ENCODE peak calls at places on chromosome 6, in seven cellular contexts. T is heart left ventricle; R is GM12878; W is CD8-positive, alpha-beta T cell; L is lower lobe of right lung; F is mesenchymal stem cell; M is PC-3. I is an unnamed sample. For H3K36me3, the result is how much of the 10 kb centered on the place peaks cover.

GRCh38 chr6:149680490-149680889 is 32.0 kb upstream of the KATNA1 start:
- DNase-seq in L (no peak), M (no peak), W (no peak), T (no peak), R (no peak), F (no peak), I (no peak)

GRCh38 chr6:145034664-145035063 is 700.7 kb downstream of the EPM2A start:
- DNase-seq in T (no peak), M (no peak), L (no peak), W (no peak), F (peak), R (no peak), I (no peak)

GRCh38 chr6:26243742-26244141 is 121.3 kb upstream of the BTN3A2 start:
- DNase-seq in R (no peak), M (peak), T (no peak), F (no peak), W (no peak), L (no peak), I (no peak)

GRCh38 chr6:138647006-138647405 is 126.6 kb upstream of the CCDC28A start:
- DNase-seq in T (no peak), R (no peak), M (no peak), L (no peak), W (no peak), F (no peak), I (no peak)

GRCh38 chr6:156698239-156699016 is 78.8 kb upstream of the ARID1B start:
- DNase-seq in M (no peak), F (no peak), W (no peak), T (no peak), L (no peak), R (peak), I (no peak)

GRCh38 chr6:56911847-56912246 is 43.1 kb upstream of the BEND6 start:
- DNase-seq in L (no peak), F (peak), M (peak), R (no peak), T (no peak), W (no peak), I (no peak)

GRCh38 chr6:107713214-107713962 is 110.7 kb downstream of the SCML4 start:
- DNase-seq in L (no peak), F (no peak), T (no peak), M (no peak), R (no peak), W (peak), I (no peak)

GRCh38 chr6:135481786-135482369 is 15.7 kb downstream of the AHI1 start:
- DNase-seq in W (no peak), R (no peak), T (no peak), L (no peak), M (no peak), F (peak), I (no peak)

GRCh38 chr6:49915035-49915434 is 48.7 kb upstream of the CRISP1 start:
- DNase-seq in W (no peak), M (no peak), L (no peak), T (peak), R (no peak), F (no peak), I (no peak)

DNA sequence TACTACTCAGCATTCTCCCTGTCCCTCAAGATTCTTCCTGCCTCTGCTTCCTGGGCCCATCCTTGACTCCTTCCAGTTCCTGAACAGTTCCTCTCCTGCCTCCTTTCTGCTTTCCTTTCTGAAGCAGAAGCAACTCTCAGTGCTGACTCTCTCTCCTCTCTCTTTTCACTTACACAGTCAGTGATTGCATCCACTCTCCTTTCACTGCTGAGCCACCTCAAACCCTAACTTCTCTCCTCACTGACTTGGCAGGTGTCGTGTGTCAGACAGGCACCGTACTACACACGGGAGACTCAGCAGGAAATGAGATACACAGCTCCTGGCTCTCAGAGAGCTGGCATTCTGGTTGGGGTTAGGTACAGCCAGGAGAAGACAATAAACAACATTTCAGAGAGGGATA is 5.6 kb downstream of the ABHD16A start:
- DNase-seq in W (no peak), M (no peak), T (no peak), F (no peak), L (no peak), R (no peak), I (no peak)
- H3K36me3 ChIP-seq in W (under half), M (under half), T (half or more), F (under half), L (half or more), R (under half), I (half or more)

GRCh38 chr6:79711167-79711566 is 80.0 kb downstream of the SH3BGRL2 start:
- DNase-seq in F (no peak), R (no peak), L (no peak), M (no peak), W (no peak), T (no peak), I (no peak)

GRCh38 chr6:79708094-79708791 is 77.1 kb downstream of the SH3BGRL2 start:
- DNase-seq in F (no peak), T (no peak), R (no peak), L (no peak), M (no peak), W (no peak), I (no peak)

GRCh38 chr6:79712616-79713015 is 81.5 kb downstream of the SH3BGRL2 start:
- DNase-seq in L (no peak), F (no peak), T (no peak), M (no peak), W (no peak), R (no peak), I (no peak)

GRCh38 chr6:79712144-79712543 is 81.0 kb downstream of the SH3BGRL2 start:
- DNase-seq in F (no peak), T (no peak), M (no peak), R (no peak), W (no peak), L (no peak), I (no peak)

DNA sequence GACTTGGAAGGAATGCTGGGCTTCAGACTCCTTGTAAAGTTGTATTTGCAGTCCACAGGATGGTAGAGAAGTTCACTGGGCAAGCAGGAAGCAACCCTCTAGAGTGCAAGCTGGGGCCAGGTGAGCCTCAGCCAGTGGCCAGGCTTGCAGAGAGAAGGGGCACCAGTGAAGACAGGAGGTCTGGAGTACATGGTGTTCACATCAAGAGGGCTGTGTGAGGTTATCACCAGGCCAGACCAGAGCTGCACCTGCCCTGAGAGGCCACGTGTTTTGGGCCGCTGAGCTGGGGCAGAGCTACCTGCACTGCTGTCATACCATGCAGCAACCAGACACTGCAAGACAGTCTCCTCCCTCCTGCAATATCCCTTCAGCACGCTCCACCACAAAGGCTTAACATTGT is 79.0 kb downstream of the SH3BGRL2 start:
- DNase-seq in F (no peak), R (no peak), M (no peak), L (no peak), W (no peak), T (no peak), I (no peak)
- H3K36me3 ChIP-seq in F (under half), R (under half), M (under half), L (under half), W (under half), T (under half), I (under half)

DNA sequence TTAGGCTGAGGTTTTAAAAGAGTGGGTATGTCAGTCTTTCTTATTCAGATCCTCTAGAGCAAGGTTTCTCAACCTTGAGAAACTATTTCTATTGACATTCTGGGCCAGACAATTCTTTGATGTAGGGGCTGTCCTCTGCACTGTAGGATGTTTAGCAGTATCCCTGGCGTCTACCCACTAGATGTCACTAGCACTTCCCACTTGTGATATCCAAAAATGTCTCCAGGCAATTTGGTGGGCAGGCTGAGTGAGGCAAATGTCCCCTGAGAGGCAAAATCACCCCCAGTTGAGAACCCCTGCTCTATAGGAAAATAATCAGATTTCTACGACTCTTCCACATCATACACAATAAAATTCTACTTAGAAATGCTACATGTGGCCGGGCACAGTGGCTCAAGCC is 7.7 kb upstream of the ZKSCAN8 start:
- DNase-seq in M (peak), T (no peak), R (no peak), W (no peak), F (peak), L (no peak), I (no peak)
- H3K36me3 ChIP-seq in M (under half), T (under half), R (under half), W (under half), F (under half), L (under half), I (under half)

DNA sequence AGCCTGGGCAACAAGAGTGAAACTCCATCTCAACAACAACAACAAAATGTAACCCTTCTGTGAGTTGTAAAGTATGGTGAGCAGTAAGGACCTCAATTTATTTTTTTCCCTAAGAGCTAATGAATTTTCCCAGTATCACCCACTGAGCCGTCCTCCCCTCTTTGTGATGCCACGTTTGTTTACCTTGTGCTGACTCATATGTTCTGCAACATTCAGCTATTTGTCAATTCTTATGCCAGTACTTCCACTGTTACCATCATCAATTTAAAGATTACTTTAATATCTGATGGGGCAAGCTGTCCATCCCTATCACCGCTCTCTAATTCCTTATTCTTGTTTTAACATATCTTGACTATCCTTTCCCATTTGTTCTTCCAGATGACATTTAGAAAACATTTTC is 37.5 kb downstream of the MAK start:
- DNase-seq in M (peak), F (peak), L (no peak), R (no peak), T (no peak), W (no peak), I (no peak)
- H3K36me3 ChIP-seq in M (under half), F (under half), L (under half), R (under half), T (under half), W (under half), I (under half)

I was measured in left lung.